ENCODE peak calls at places on chromosome 12, in six cellular contexts. S is naive thymus-derived CD8-positive, alpha-beta T cell; X is AML-193; A is T-helper 2 cell; J is lower leg skin; W is AG09309. F is an unnamed sample.

GRCh38 chr12:9118161-9118560 is 2.4 kb upstream of the A2M start:
- DNase-seq in S (no peak), X (peak), A (no peak), J (peak), W (no peak), F (no peak)

GRCh38 chr12:24901975-24902461 is 46.9 kb downstream of the BCAT1 start:
- DNase-seq in S (no peak), X (no peak), A (no peak), J (no peak), W (no peak), F (no peak)

GRCh38 chr12:52655720-52656124 is 3.7 kb upstream of the KRT2 start:
- DNase-seq in S (no peak), X (no peak), A (no peak), J (no peak), W (no peak), F (no peak)

GRCh38 chr12:64461634-64462414 is 9.9 kb downstream of the TBK1 start:
- DNase-seq in S (no peak), X (no peak), A (no peak), J (no peak), W (peak), F (no peak)

GRCh38 chr12:131910302-131911110 is 16.1 kb downstream of the ULK1 start:
- DNase-seq in S (no peak), X (no peak), A (no peak), J (no peak), W (no peak), F (no peak)

GRCh38 chr12:30930238-30931010 is 3.9 kb downstream of the TSPAN11 start:
- DNase-seq in S (no peak), X (no peak), A (no peak), J (no peak), W (no peak), F (no peak)

GRCh38 chr12:1488908-1489381 is 105.4 kb downstream of the FBXL14 start:
- DNase-seq in S (peak), X (no peak), A (no peak), J (no peak), W (no peak), F (no peak)

GRCh38 chr12:6868211-6869048 is 1.1 kb downstream of the TPI1 start:
- DNase-seq in S (no peak), X (peak), A (no peak), J (no peak), W (no peak), F (no peak)

GRCh38 chr12:131900397-131900796 is 6.0 kb downstream of the ULK1 start:
- DNase-seq in S (no peak), X (no peak), A (no peak), J (no peak), W (no peak), F (no peak)

GRCh38 chr12:27751386-27752047 is 28.5 kb upstream of the KLHL42 start:
- DNase-seq in S (no peak), X (no peak), A (no peak), J (peak), W (no peak), F (no peak)

GRCh38 chr12:2691001-2691339 is 103.8 kb upstream of the FKBP4 start:
- DNase-seq in S (peak), X (peak), A (peak), J (no peak), W (no peak), F (no peak)

GRCh38 chr12:52148541-52149181 is 43.2 kb downstream of the KRT80 start:
- DNase-seq in S (no peak), X (no peak), A (no peak), J (peak), W (no peak), F (no peak)

F was measured in GM19239.